ENCODE peak calls at places on chromosomes 3 and 15, in seven cellular contexts. One of them, this sample, is unnamed.
A peak's percentile ranks its signal among the peaks of the same experiment; 100 is the strongest.

GRCh38 chr15:99105516-99106341 is 849 bp downstream of the SYNM start:
- DNase-seq in stromal cell of bone marrow: peak; percentile 21
- DNase-seq in globus pallidus: no peak
- DNase-seq in T-helper 2 cell: no peak
- DNase-seq in NCI-H2171 treated with DMSO at 0.1 percent for 48 hours: peak; percentile 79
- DNase-seq in stimulated activated CD4-positive, alpha-beta T cell treated with anti-CD3 and anti-CD28 coated beads, Interleukin-4, amount 100 ng/mL, for 4 hours: peak; percentile 24
- DNase-seq in stimulated activated naive CD4-positive, alpha-beta T cell: peak; percentile 52
- DNase-seq in this sample: peak; percentile 31

GRCh38 chr15:60165111-60165510 is 161.0 kb downstream of the FOXB1 start:
- DNase-seq in stromal cell of bone marrow: no peak
- DNase-seq in globus pallidus: no peak
- DNase-seq in T-helper 2 cell: no peak
- DNase-seq in NCI-H2171 treated with DMSO at 0.1 percent for 48 hours: no peak
- DNase-seq in stimulated activated CD4-positive, alpha-beta T cell treated with anti-CD3 and anti-CD28 coated beads, Interleukin-4, amount 100 ng/mL, for 4 hours: no peak
- DNase-seq in stimulated activated naive CD4-positive, alpha-beta T cell: no peak
- DNase-seq in this sample: no peak

GRCh38 chr3:67421912-67422311 is 232.5 kb downstream of the SUCLG2 start:
- DNase-seq in stromal cell of bone marrow: no peak
- DNase-seq in globus pallidus: no peak
- DNase-seq in T-helper 2 cell: no peak
- DNase-seq in NCI-H2171 treated with DMSO at 0.1 percent for 48 hours: no peak
- DNase-seq in stimulated activated CD4-positive, alpha-beta T cell treated with anti-CD3 and anti-CD28 coated beads, Interleukin-4, amount 100 ng/mL, for 4 hours: no peak
- DNase-seq in stimulated activated naive CD4-positive, alpha-beta T cell: no peak
- DNase-seq in this sample: no peak

GRCh38 chr3:158430968-158431367 is 140.0 kb upstream of the MLF1 start:
- DNase-seq in stromal cell of bone marrow: no peak
- DNase-seq in globus pallidus: no peak
- DNase-seq in T-helper 2 cell: no peak
- DNase-seq in NCI-H2171 treated with DMSO at 0.1 percent for 48 hours: no peak
- DNase-seq in stimulated activated CD4-positive, alpha-beta T cell treated with anti-CD3 and anti-CD28 coated beads, Interleukin-4, amount 100 ng/mL, for 4 hours: no peak
- DNase-seq in stimulated activated naive CD4-positive, alpha-beta T cell: no peak
- DNase-seq in this sample: no peak

GRCh38 chr3:95341314-95341713 is 1278.5 kb downstream of the NSUN3 start:
- DNase-seq in stromal cell of bone marrow: no peak
- DNase-seq in globus pallidus: no peak
- DNase-seq in T-helper 2 cell: no peak
- DNase-seq in NCI-H2171 treated with DMSO at 0.1 percent for 48 hours: no peak
- DNase-seq in stimulated activated CD4-positive, alpha-beta T cell treated with anti-CD3 and anti-CD28 coated beads, Interleukin-4, amount 100 ng/mL, for 4 hours: no peak
- DNase-seq in stimulated activated naive CD4-positive, alpha-beta T cell: no peak
- DNase-seq in this sample: no peak

GRCh38 chr15:98914626-98915025 is 93.0 kb downstream of the PGPEP1L start:
- DNase-seq in stromal cell of bone marrow: peak; percentile 50
- DNase-seq in globus pallidus: no peak
- DNase-seq in T-helper 2 cell: no peak
- DNase-seq in NCI-H2171 treated with DMSO at 0.1 percent for 48 hours: no peak
- DNase-seq in stimulated activated CD4-positive, alpha-beta T cell treated with anti-CD3 and anti-CD28 coated beads, Interleukin-4, amount 100 ng/mL, for 4 hours: no peak
- DNase-seq in stimulated activated naive CD4-positive, alpha-beta T cell: no peak
- DNase-seq in this sample: no peak

GRCh38 chr15:79381593-79381992 is 50.5 kb upstream of the MINAR1 start:
- DNase-seq in stromal cell of bone marrow: no peak
- DNase-seq in globus pallidus: no peak
- DNase-seq in T-helper 2 cell: no peak
- DNase-seq in NCI-H2171 treated with DMSO at 0.1 percent for 48 hours: no peak
- DNase-seq in stimulated activated CD4-positive, alpha-beta T cell treated with anti-CD3 and anti-CD28 coated beads, Interleukin-4, amount 100 ng/mL, for 4 hours: no peak
- DNase-seq in stimulated activated naive CD4-positive, alpha-beta T cell: no peak
- DNase-seq in this sample: no peak

GRCh38 chr3:17116007-17116659 is 231.4 kb downstream of the PLCL2 start:
- DNase-seq in stromal cell of bone marrow: no peak
- DNase-seq in globus pallidus: no peak
- DNase-seq in T-helper 2 cell: no peak
- DNase-seq in NCI-H2171 treated with DMSO at 0.1 percent for 48 hours: no peak
- DNase-seq in stimulated activated CD4-positive, alpha-beta T cell treated with anti-CD3 and anti-CD28 coated beads, Interleukin-4, amount 100 ng/mL, for 4 hours: no peak
- DNase-seq in stimulated activated naive CD4-positive, alpha-beta T cell: no peak
- DNase-seq in this sample: no peak

GRCh38 chr3:18790384-18790783 is 357.9 kb upstream of the KCNH8 start:
- DNase-seq in stromal cell of bone marrow: no peak
- DNase-seq in globus pallidus: no peak
- DNase-seq in T-helper 2 cell: no peak
- DNase-seq in NCI-H2171 treated with DMSO at 0.1 percent for 48 hours: no peak
- DNase-seq in stimulated activated CD4-positive, alpha-beta T cell treated with anti-CD3 and anti-CD28 coated beads, Interleukin-4, amount 100 ng/mL, for 4 hours: no peak
- DNase-seq in stimulated activated naive CD4-positive, alpha-beta T cell: peak; percentile 24
- DNase-seq in this sample: no peak

GRCh38 chr3:43627360-43627759 is 5.5 kb upstream of the ANO10 start:
- DNase-seq in stromal cell of bone marrow: no peak
- DNase-seq in globus pallidus: no peak
- DNase-seq in T-helper 2 cell: no peak
- DNase-seq in NCI-H2171 treated with DMSO at 0.1 percent for 48 hours: no peak
- DNase-seq in stimulated activated CD4-positive, alpha-beta T cell treated with anti-CD3 and anti-CD28 coated beads, Interleukin-4, amount 100 ng/mL, for 4 hours: no peak
- DNase-seq in stimulated activated naive CD4-positive, alpha-beta T cell: no peak
- DNase-seq in this sample: no peak

GRCh38 chr3:123623346-123623880 is 38.6 kb upstream of the HACD2 start:
- DNase-seq in stromal cell of bone marrow: no peak
- DNase-seq in globus pallidus: no peak
- DNase-seq in T-helper 2 cell: no peak
- DNase-seq in NCI-H2171 treated with DMSO at 0.1 percent for 48 hours: no peak
- DNase-seq in stimulated activated CD4-positive, alpha-beta T cell treated with anti-CD3 and anti-CD28 coated beads, Interleukin-4, amount 100 ng/mL, for 4 hours: no peak
- DNase-seq in stimulated activated naive CD4-positive, alpha-beta T cell: no peak
- DNase-seq in this sample: no peak

GRCh38 chr3:188421836-188422540 is 268.0 kb downstream of the LPP start:
- DNase-seq in stromal cell of bone marrow: no peak
- DNase-seq in globus pallidus: peak; percentile 58
- DNase-seq in T-helper 2 cell: no peak
- DNase-seq in NCI-H2171 treated with DMSO at 0.1 percent for 48 hours: no peak
- DNase-seq in stimulated activated CD4-positive, alpha-beta T cell treated with anti-CD3 and anti-CD28 coated beads, Interleukin-4, amount 100 ng/mL, for 4 hours: no peak
- DNase-seq in stimulated activated naive CD4-positive, alpha-beta T cell: no peak
- DNase-seq in this sample: no peak

GRCh38 chr3:159559771-159560170 is 428.9 kb upstream of the IL12A start:
- DNase-seq in stromal cell of bone marrow: no peak
- DNase-seq in globus pallidus: no peak
- DNase-seq in T-helper 2 cell: no peak
- DNase-seq in NCI-H2171 treated with DMSO at 0.1 percent for 48 hours: no peak
- DNase-seq in stimulated activated CD4-positive, alpha-beta T cell treated with anti-CD3 and anti-CD28 coated beads, Interleukin-4, amount 100 ng/mL, for 4 hours: no peak
- DNase-seq in stimulated activated naive CD4-positive, alpha-beta T cell: no peak
- DNase-seq in this sample: no peak

GRCh38 chr3:150699068-150699635 is 4.6 kb downstream of the ERICH6 start:
- DNase-seq in stromal cell of bone marrow: peak; percentile 28
- DNase-seq in globus pallidus: no peak
- DNase-seq in T-helper 2 cell: no peak
- DNase-seq in NCI-H2171 treated with DMSO at 0.1 percent for 48 hours: no peak
- DNase-seq in stimulated activated CD4-positive, alpha-beta T cell treated with anti-CD3 and anti-CD28 coated beads, Interleukin-4, amount 100 ng/mL, for 4 hours: no peak
- DNase-seq in stimulated activated naive CD4-positive, alpha-beta T cell: no peak
- DNase-seq in this sample: no peak

GRCh38 chr15:67098768-67099282 is 33.4 kb downstream of the SMAD3 start:
- DNase-seq in stromal cell of bone marrow: no peak
- DNase-seq in globus pallidus: no peak
- DNase-seq in T-helper 2 cell: no peak
- DNase-seq in NCI-H2171 treated with DMSO at 0.1 percent for 48 hours: no peak
- DNase-seq in stimulated activated CD4-positive, alpha-beta T cell treated with anti-CD3 and anti-CD28 coated beads, Interleukin-4, amount 100 ng/mL, for 4 hours: no peak
- DNase-seq in stimulated activated naive CD4-positive, alpha-beta T cell: no peak
- DNase-seq in this sample: no peak

GRCh38 chr15:42692997-42693396 is 43.9 kb downstream of the CDAN1 start:
- DNase-seq in stromal cell of bone marrow: no peak
- DNase-seq in globus pallidus: no peak
- DNase-seq in T-helper 2 cell: no peak
- DNase-seq in NCI-H2171 treated with DMSO at 0.1 percent for 48 hours: no peak
- DNase-seq in stimulated activated CD4-positive, alpha-beta T cell treated with anti-CD3 and anti-CD28 coated beads, Interleukin-4, amount 100 ng/mL, for 4 hours: no peak
- DNase-seq in stimulated activated naive CD4-positive, alpha-beta T cell: no peak
- DNase-seq in this sample: no peak

GRCh38 chr15:78651930-78652655 is 11.1 kb upstream of the CHRNB4 start:
- DNase-seq in stromal cell of bone marrow: no peak
- DNase-seq in globus pallidus: no peak
- DNase-seq in T-helper 2 cell: no peak
- DNase-seq in NCI-H2171 treated with DMSO at 0.1 percent for 48 hours: no peak
- DNase-seq in stimulated activated CD4-positive, alpha-beta T cell treated with anti-CD3 and anti-CD28 coated beads, Interleukin-4, amount 100 ng/mL, for 4 hours: no peak
- DNase-seq in stimulated activated naive CD4-positive, alpha-beta T cell: no peak
- DNase-seq in this sample: no peak

GRCh38 chr15:42138411-42138810 is 18.0 kb downstream of the PLA2G4F start:
- DNase-seq in stromal cell of bone marrow: no peak
- DNase-seq in globus pallidus: no peak
- DNase-seq in T-helper 2 cell: no peak
- DNase-seq in NCI-H2171 treated with DMSO at 0.1 percent for 48 hours: no peak
- DNase-seq in stimulated activated CD4-positive, alpha-beta T cell treated with anti-CD3 and anti-CD28 coated beads, Interleukin-4, amount 100 ng/mL, for 4 hours: no peak
- DNase-seq in stimulated activated naive CD4-positive, alpha-beta T cell: no peak
- DNase-seq in this sample: no peak

GRCh38 chr3:16533928-16534913 is 20.7 kb upstream of the RFTN1 start:
- DNase-seq in stromal cell of bone marrow: no peak
- DNase-seq in globus pallidus: no peak
- DNase-seq in T-helper 2 cell: no peak
- DNase-seq in NCI-H2171 treated with DMSO at 0.1 percent for 48 hours: peak; percentile 94
- DNase-seq in stimulated activated CD4-positive, alpha-beta T cell treated with anti-CD3 and anti-CD28 coated beads, Interleukin-4, amount 100 ng/mL, for 4 hours: no peak
- DNase-seq in stimulated activated naive CD4-positive, alpha-beta T cell: no peak
- DNase-seq in this sample: peak; percentile 59

GRCh38 chr3:197540961-197541377 is 14.8 kb downstream of the BDH1 start:
- DNase-seq in stromal cell of bone marrow: no peak
- DNase-seq in globus pallidus: no peak
- DNase-seq in T-helper 2 cell: no peak
- DNase-seq in NCI-H2171 treated with DMSO at 0.1 percent for 48 hours: no peak
- DNase-seq in stimulated activated CD4-positive, alpha-beta T cell treated with anti-CD3 and anti-CD28 coated beads, Interleukin-4, amount 100 ng/mL, for 4 hours: no peak
- DNase-seq in stimulated activated naive CD4-positive, alpha-beta T cell: no peak
- DNase-seq in this sample: no peak

GRCh38 chr3:126536126-126536525 is 12.2 kb downstream of the CHST13 start:
- DNase-seq in stromal cell of bone marrow: no peak
- DNase-seq in globus pallidus: no peak
- DNase-seq in T-helper 2 cell: no peak
- DNase-seq in NCI-H2171 treated with DMSO at 0.1 percent for 48 hours: no peak
- DNase-seq in stimulated activated CD4-positive, alpha-beta T cell treated with anti-CD3 and anti-CD28 coated beads, Interleukin-4, amount 100 ng/mL, for 4 hours: no peak
- DNase-seq in stimulated activated naive CD4-positive, alpha-beta T cell: no peak
- DNase-seq in this sample: no peak

GRCh38 chr15:90015749-90016148 is 14.6 kb downstream of the ZNF710 start:
- DNase-seq in stromal cell of bone marrow: no peak
- DNase-seq in globus pallidus: no peak
- DNase-seq in T-helper 2 cell: no peak
- DNase-seq in NCI-H2171 treated with DMSO at 0.1 percent for 48 hours: no peak
- DNase-seq in stimulated activated CD4-positive, alpha-beta T cell treated with anti-CD3 and anti-CD28 coated beads, Interleukin-4, amount 100 ng/mL, for 4 hours: no peak
- DNase-seq in stimulated activated naive CD4-positive, alpha-beta T cell: no peak
- DNase-seq in this sample: no peak

This sample was measured in DMS 273 treated with DMSO at 0.1 percent for 48 hours.